ENCODE peak calls at places on chromosomes 1 and 21, in ten cellular contexts. K, V, Q, Y, G, N, X, J, D and L are unnamed samples.

GRCh38 chr1:18923721-18924610 is 21.6 kb upstream of the ALDH4A1 start:
- DNase-seq in K (no peak), V (no peak), Q (no peak), Y (no peak), G (no peak), N (no peak), X (no peak), J (no peak), D (no peak), L (no peak)

GRCh38 chr1:182549346-182549745 is 39.7 kb downstream of the RNASEL start:
- DNase-seq in K (no peak), V (no peak), Q (no peak), Y (no peak), G (no peak), N (no peak), X (no peak), J (no peak), D (no peak), L (no peak)

GRCh38 chr1:198845851-198846250 is 207.0 kb downstream of the PTPRC start:
- DNase-seq in K (peak), V (no peak), Q (no peak), Y (no peak), G (no peak), N (no peak), X (no peak), J (no peak), D (no peak), L (peak)

GRCh38 chr1:83854456-83854855 is 144.5 kb downstream of the TTLL7 start:
- DNase-seq in K (no peak), V (no peak), Q (no peak), Y (no peak), G (no peak), N (no peak), X (no peak), J (no peak), D (no peak), L (no peak)

GRCh38 chr1:155856257-155856974 is 598 bp downstream of the GON4L start:
- DNase-seq in K (no peak), V (no peak), Q (no peak), Y (no peak), G (no peak), N (no peak), X (no peak), J (no peak), D (no peak), L (no peak)

GRCh38 chr1:244778356-244778755 is 57.1 kb upstream of the COX20 start:
- DNase-seq in K (peak), V (peak), Q (no peak), Y (peak), G (no peak), N (no peak), X (no peak), J (no peak), D (no peak), L (peak)

GRCh38 chr1:109559995-109560394 is 11.6 kb downstream of the GNAI3 start:
- DNase-seq in K (no peak), V (no peak), Q (no peak), Y (no peak), G (no peak), N (no peak), X (no peak), J (no peak), D (no peak), L (no peak)

GRCh38 chr1:223710179-223711133 is 1.9 kb upstream of the CAPN2 start:
- DNase-seq in K (no peak), V (no peak), Q (no peak), Y (no peak), G (no peak), N (no peak), X (no peak), J (no peak), D (no peak), L (no peak)

GRCh38 chr1:101444873-101445618 is 208.2 kb downstream of the S1PR1 start:
- DNase-seq in K (no peak), V (no peak), Q (no peak), Y (no peak), G (no peak), N (no peak), X (no peak), J (no peak), D (no peak), L (no peak)

GRCh38 chr1:224554620-224555259 is 61.4 kb upstream of the CNIH3 start:
- DNase-seq in K (no peak), V (no peak), Q (no peak), Y (no peak), G (no peak), N (no peak), X (no peak), J (no peak), D (no peak), L (no peak)

GRCh38 chr21:43921602-43921978 is 56.6 kb downstream of the AGPAT3 start:
- DNase-seq in K (no peak), V (no peak), Q (no peak), Y (no peak), G (no peak), N (no peak), X (no peak), J (peak), D (no peak), L (no peak)